ENCODE peak calls at places on chromosome 14, in five cellular contexts. One of them, this sample, is unnamed. For H3K4me1, the result is how much of the 10 kb centered on the place peaks cover.

GRCh38 chr14:64692597-64693350 is 11.4 kb upstream of the PLEKHG3 start:
- DNase-seq in ascending aorta: no peak
- DNase-seq in A549: no peak
- DNase-seq in stomach: peak
- DNase-seq in lung: no peak
- DNase-seq in this sample: no peak

GRCh38 chr14:102951034-102951433 is 28.6 kb downstream of the AMN start:
- DNase-seq in ascending aorta: no peak
- DNase-seq in A549: no peak
- DNase-seq in stomach: no peak
- DNase-seq in lung: no peak
- DNase-seq in this sample: no peak

GRCh38 chr14:76261371-76261811 is 109.7 kb downstream of the GPATCH2L start:
- DNase-seq in ascending aorta: no peak
- DNase-seq in A549: no peak
- DNase-seq in stomach: no peak
- DNase-seq in lung: no peak
- DNase-seq in this sample: no peak

GRCh38 chr14:35821546-35822411 is 4.4 kb upstream of the BRMS1L start:
- DNase-seq in ascending aorta: no peak
- DNase-seq in A549: peak
- DNase-seq in stomach: no peak
- DNase-seq in lung: no peak
- DNase-seq in this sample: no peak

GRCh38 chr14:32692441-32692840 is 246.2 kb upstream of the NPAS3 start:
- DNase-seq in ascending aorta: no peak
- DNase-seq in A549: no peak
- DNase-seq in stomach: no peak
- DNase-seq in lung: no peak
- DNase-seq in this sample: no peak

GRCh38 chr14:42664185-42664584 is 1057.5 kb downstream of the LRFN5 start:
- DNase-seq in ascending aorta: no peak
- DNase-seq in A549: no peak
- DNase-seq in stomach: no peak
- DNase-seq in lung: no peak
- DNase-seq in this sample: no peak

GRCh38 chr14:27605298-27605697 is 1007.5 kb upstream of the NOVA1 start:
- DNase-seq in ascending aorta: no peak
- DNase-seq in A549: no peak
- DNase-seq in stomach: no peak
- DNase-seq in lung: no peak
- DNase-seq in this sample: no peak

GRCh38 chr14:21106506-21107359 is 5.9 kb downstream of the TMEM253 start:
- DNase-seq in ascending aorta: peak
- DNase-seq in A549: peak
- DNase-seq in stomach: peak
- DNase-seq in lung: peak
- DNase-seq in this sample: no peak

GRCh38 chr14:75399819-75400678 is 27.8 kb upstream of the JDP2 start:
- DNase-seq in ascending aorta: peak
- DNase-seq in A549: peak
- DNase-seq in stomach: peak
- DNase-seq in lung: peak
- DNase-seq in this sample: no peak

GRCh38 chr14:78566017-78566858 is 396.1 kb downstream of the NRXN3 start:
- DNase-seq in ascending aorta: no peak
- DNase-seq in A549: peak
- DNase-seq in stomach: peak
- DNase-seq in lung: peak
- DNase-seq in this sample: peak

GRCh38 chr14:71408362-71409035 is 501.2 kb downstream of the PCNX1 start:
- DNase-seq in ascending aorta: no peak
- DNase-seq in A549: no peak
- DNase-seq in stomach: no peak
- DNase-seq in lung: no peak
- DNase-seq in this sample: no peak

GRCh38 chr14:76236172-76237130 is 84.7 kb downstream of the GPATCH2L start:
- DNase-seq in ascending aorta: no peak
- DNase-seq in A549: no peak
- DNase-seq in stomach: no peak
- DNase-seq in lung: no peak
- DNase-seq in this sample: no peak

GRCh38 chr14:91364524-91365270 is 52.9 kb downstream of the CCDC88C start:
- DNase-seq in ascending aorta: no peak
- DNase-seq in A549: no peak
- DNase-seq in stomach: no peak
- DNase-seq in lung: no peak
- DNase-seq in this sample: no peak
- H3K4me1 ChIP-seq in ascending aorta: under half
- H3K4me1 ChIP-seq in A549: under half
- H3K4me1 ChIP-seq in stomach: half or more
- H3K4me1 ChIP-seq in lung: under half
- H3K4me1 ChIP-seq in this sample: under half

DNA sequence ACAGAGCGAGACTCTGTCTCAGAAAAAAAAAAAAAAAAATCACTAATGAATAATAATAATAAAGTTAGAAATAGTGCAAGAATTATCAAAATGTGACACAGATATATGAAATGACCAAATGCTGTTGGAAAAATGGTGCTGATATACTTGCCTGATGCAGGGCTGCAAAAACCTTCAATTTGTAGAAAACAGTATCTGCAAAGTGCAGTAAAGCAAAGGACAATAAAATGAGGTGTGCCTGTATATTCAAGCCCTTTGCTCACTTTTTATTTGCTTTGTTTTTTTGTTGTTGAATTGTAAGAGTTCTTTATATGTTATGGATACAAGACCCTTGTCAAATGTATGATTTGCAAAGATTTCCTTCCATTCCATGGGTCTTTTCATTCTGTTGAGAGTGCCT is 9.0 kb upstream of the PAPOLA start:
- DNase-seq in ascending aorta: no peak
- DNase-seq in A549: no peak
- DNase-seq in stomach: no peak
- DNase-seq in lung: no peak
- DNase-seq in this sample: no peak
- H3K4me3 ChIP-seq in ascending aorta: no peak
- H3K4me3 ChIP-seq in A549: no peak
- H3K4me3 ChIP-seq in stomach: no peak
- H3K4me3 ChIP-seq in lung: no peak
- H3K4me3 ChIP-seq in this sample: no peak

GRCh38 chr14:68811161-68811560 is 18.3 kb upstream of the ZFP36L1 start:
- DNase-seq in ascending aorta: no peak
- DNase-seq in A549: no peak
- DNase-seq in stomach: no peak
- DNase-seq in lung: no peak
- DNase-seq in this sample: no peak
- H3K4me1 ChIP-seq in ascending aorta: under half
- H3K4me1 ChIP-seq in A549: under half
- H3K4me1 ChIP-seq in stomach: half or more
- H3K4me1 ChIP-seq in lung: under half
- H3K4me1 ChIP-seq in this sample: under half

DNA sequence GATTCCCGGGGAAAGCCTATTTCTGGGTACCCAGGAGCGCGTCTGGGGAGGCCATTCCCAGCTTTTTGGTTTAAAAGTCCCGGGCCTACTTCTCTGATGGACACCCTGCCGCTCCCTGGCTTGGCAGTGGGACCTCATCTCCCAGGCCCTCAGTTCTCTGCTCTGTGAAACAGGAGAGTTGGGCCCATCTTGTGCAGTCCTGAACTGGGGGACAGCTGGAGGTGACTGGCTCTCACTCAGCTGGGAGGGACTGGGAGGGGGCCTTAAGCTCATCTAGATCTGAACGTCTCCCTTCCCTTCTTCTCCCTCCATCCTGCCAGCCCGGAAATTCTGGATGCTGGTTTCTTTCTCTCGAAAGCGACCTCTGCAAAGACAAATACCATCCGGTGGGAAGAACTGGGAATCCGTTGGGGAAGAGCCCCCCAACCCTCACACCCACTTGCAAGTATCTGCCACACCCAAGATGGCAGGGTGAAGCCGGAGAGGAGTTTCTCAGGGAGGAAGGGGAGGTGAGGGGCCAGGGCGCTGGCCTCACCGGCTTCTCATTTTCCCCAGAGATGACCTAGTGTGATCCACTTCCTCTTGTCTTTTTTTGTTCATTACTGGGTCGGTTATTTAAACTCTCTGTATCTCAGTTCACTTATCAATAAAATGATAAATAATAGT is 1.4 kb downstream of the RIN3 start:
- DNase-seq in ascending aorta: no peak
- DNase-seq in A549: no peak
- DNase-seq in stomach: no peak
- DNase-seq in lung: no peak
- DNase-seq in this sample: no peak
- H3K4me3 ChIP-seq in ascending aorta: peak
- H3K4me3 ChIP-seq in A549: peak
- H3K4me3 ChIP-seq in stomach: peak
- H3K4me3 ChIP-seq in lung: peak
- H3K4me3 ChIP-seq in this sample: no peak

GRCh38 chr14:105471823-105472495 is 2.7 kb upstream of the CRIP2 start:
- DNase-seq in ascending aorta: no peak
- DNase-seq in A549: no peak
- DNase-seq in stomach: no peak
- DNase-seq in lung: no peak
- DNase-seq in this sample: no peak

GRCh38 chr14:105472496-105472991 is 2.1 kb upstream of the CRIP2 start:
- DNase-seq in ascending aorta: no peak
- DNase-seq in A549: no peak
- DNase-seq in stomach: peak
- DNase-seq in lung: no peak
- DNase-seq in this sample: no peak

GRCh38 chr14:105470163-105470811 is 4.3 kb upstream of the CRIP2 start:
- DNase-seq in ascending aorta: no peak
- DNase-seq in A549: no peak
- DNase-seq in stomach: no peak
- DNase-seq in lung: no peak
- DNase-seq in this sample: no peak

GRCh38 chr14:105469456-105470162 is 5.0 kb upstream of the CRIP2 start:
- DNase-seq in ascending aorta: no peak
- DNase-seq in A549: no peak
- DNase-seq in stomach: peak
- DNase-seq in lung: no peak
- DNase-seq in this sample: no peak

GRCh38 chr14:105470812-105471771 is 3.5 kb upstream of the CRIP2 start:
- DNase-seq in ascending aorta: no peak
- DNase-seq in A549: no peak
- DNase-seq in stomach: no peak
- DNase-seq in lung: no peak
- DNase-seq in this sample: no peak
- H3K4me1 ChIP-seq in ascending aorta: under half
- H3K4me1 ChIP-seq in A549: under half
- H3K4me1 ChIP-seq in stomach: half or more
- H3K4me1 ChIP-seq in lung: under half
- H3K4me1 ChIP-seq in this sample: under half

DNA sequence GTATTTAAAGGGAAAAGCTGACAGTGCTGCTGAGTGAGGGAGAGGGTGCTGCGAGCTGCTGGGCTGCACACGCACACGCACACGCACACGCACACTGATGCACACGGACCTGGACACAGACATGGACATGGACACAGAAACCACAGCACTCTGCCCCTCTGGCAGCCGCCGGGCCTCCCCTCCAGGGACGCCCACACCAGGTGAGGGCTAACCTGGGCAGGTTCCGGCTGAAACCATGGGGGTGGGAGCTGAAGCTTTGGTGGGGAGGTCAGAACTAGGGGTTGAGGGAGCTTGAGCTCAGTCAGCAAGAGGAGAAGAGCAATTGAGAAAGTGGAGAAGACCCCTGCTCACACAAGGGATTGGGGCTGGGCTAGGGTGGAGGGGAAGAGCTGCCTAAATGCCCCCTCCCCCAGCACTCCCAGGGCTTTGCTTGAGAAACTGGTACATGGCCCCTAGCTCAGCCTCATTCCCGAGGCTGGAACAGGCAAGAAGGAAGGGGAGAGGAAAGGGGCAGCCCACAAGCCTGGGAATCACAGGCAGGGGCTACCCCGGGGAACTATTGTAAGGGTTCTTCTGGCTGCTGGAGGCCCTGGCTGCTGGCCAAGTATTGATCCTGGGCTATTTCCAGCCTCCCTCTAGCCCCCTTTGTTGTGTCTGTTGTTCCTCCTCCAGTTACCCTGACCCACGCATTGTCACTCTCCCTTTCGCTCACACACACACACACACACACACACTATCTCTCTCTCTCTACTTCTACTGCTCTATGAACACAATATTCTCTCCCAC is at the start of gene REM2:
- DNase-seq in ascending aorta: no peak
- DNase-seq in A549: no peak
- DNase-seq in stomach: no peak
- DNase-seq in lung: no peak
- DNase-seq in this sample: no peak
- H3K4me3 ChIP-seq in ascending aorta: no peak
- H3K4me3 ChIP-seq in A549: no peak
- H3K4me3 ChIP-seq in stomach: no peak
- H3K4me3 ChIP-seq in lung: no peak
- H3K4me3 ChIP-seq in this sample: peak

DNA sequence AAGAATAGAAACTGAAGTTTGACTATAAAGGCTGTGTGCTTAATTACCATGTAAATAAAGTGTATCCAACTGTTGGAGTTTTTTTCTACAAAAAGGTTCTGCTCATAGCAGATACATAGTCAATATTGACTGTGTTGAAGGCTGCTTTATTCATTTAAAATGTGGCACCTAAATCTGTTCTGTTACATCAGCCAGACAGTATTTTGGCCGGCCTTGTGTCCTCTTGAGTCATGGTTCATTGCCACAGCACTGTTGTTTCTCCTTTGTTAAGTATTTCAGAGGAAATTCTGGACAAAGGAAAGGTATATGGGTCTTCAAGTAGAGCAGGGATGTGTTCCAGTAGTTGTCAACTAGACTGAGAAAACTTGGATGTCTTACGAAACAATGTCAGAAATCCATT is 95.5 kb downstream of the SLC38A6 start:
- DNase-seq in ascending aorta: no peak
- DNase-seq in A549: no peak
- DNase-seq in stomach: no peak
- DNase-seq in lung: no peak
- DNase-seq in this sample: no peak
- H3K4me1 ChIP-seq in ascending aorta: under half
- H3K4me1 ChIP-seq in A549: under half
- H3K4me1 ChIP-seq in stomach: under half
- H3K4me1 ChIP-seq in lung: under half
- H3K4me1 ChIP-seq in this sample: under half

GRCh38 chr14:49863483-49864262 is 11.1 kb upstream of the NEMF start:
- DNase-seq in ascending aorta: no peak
- DNase-seq in A549: no peak
- DNase-seq in stomach: no peak
- DNase-seq in lung: no peak
- DNase-seq in this sample: no peak
- H3K4me3 ChIP-seq in ascending aorta: peak
- H3K4me3 ChIP-seq in A549: peak
- H3K4me3 ChIP-seq in stomach: peak
- H3K4me3 ChIP-seq in lung: peak
- H3K4me3 ChIP-seq in this sample: peak

GRCh38 chr14:94047581-94047980 is 21.4 kb downstream of the OTUB2 start:
- DNase-seq in ascending aorta: no peak
- DNase-seq in A549: no peak
- DNase-seq in stomach: no peak
- DNase-seq in lung: no peak
- DNase-seq in this sample: no peak
- H3K4me1 ChIP-seq in ascending aorta: under half
- H3K4me1 ChIP-seq in A549: under half
- H3K4me1 ChIP-seq in stomach: under half
- H3K4me1 ChIP-seq in lung: under half
- H3K4me1 ChIP-seq in this sample: under half